ENCODE peak calls at places on chromosome 12, in four cellular contexts. Z is mesendoderm, C is H1, J is H9. M is an unnamed sample.

GRCh38 chr12:122928891-122929538 is 33.1 kb upstream of the VPS37B start:
- DNase-seq in Z (no peak), C (no peak), J (no peak), M (no peak)

GRCh38 chr12:104643921-104644669 is 187.3 kb downstream of the CHST11 start:
- DNase-seq in Z (no peak), C (no peak), J (no peak), M (no peak)

GRCh38 chr12:57476162-57476992 is 3.3 kb downstream of the ARHGAP9 start:
- DNase-seq in Z (no peak), C (peak; percentile 79), J (peak; percentile 64), M (no peak)

GRCh38 chr12:72010365-72010764 is 71.7 kb downstream of the TPH2 start:
- DNase-seq in Z (no peak), C (no peak), J (no peak), M (peak; percentile 54)

GRCh38 chr12:5578775-5579174 is 146.9 kb downstream of the NTF3 start:
- DNase-seq in Z (no peak), C (no peak), J (no peak), M (no peak)

GRCh38 chr12:38744056-38744455 is 161.3 kb downstream of the CPNE8 start:
- DNase-seq in Z (no peak), C (no peak), J (no peak), M (no peak)

GRCh38 chr12:57767317-57767716 is 439 bp upstream of the CYP27B1 start:
- DNase-seq in Z (no peak), C (no peak), J (no peak), M (no peak)

GRCh38 chr12:117024961-117025480 is 74.2 kb downstream of the TESC start:
- DNase-seq in Z (no peak), C (no peak), J (peak; percentile 23), M (no peak)

GRCh38 chr12:105761075-105761474 is 377.7 kb downstream of the NUAK1 start:
- DNase-seq in Z (no peak), C (no peak), J (no peak), M (no peak)

GRCh38 chr12:47770086-47770726 is 2.8 kb upstream of the SLC48A1 start:
- DNase-seq in Z (no peak), C (no peak), J (no peak), M (peak; percentile 55)

GRCh38 chr12:47307680-47308399 is 228.1 kb upstream of the AMIGO2 start:
- DNase-seq in Z (peak; percentile 85), C (no peak), J (peak; percentile 69), M (peak; percentile 73)

GRCh38 chr12:17591113-17591512 is 498.9 kb downstream of the RERGL start:
- DNase-seq in Z (no peak), C (no peak), J (no peak), M (no peak)

GRCh38 chr12:95874452-95874851 is 15.7 kb downstream of the SNRPF start:
- DNase-seq in Z (peak; percentile 21), C (peak; percentile 56), J (peak; percentile 58), M (no peak)

GRCh38 chr12:50249464-50250229 is 33.7 kb downstream of the LIMA1 start:
- DNase-seq in Z (peak; percentile 26), C (no peak), J (no peak), M (no peak)

GRCh38 chr12:10235761-10236631 is 23.3 kb downstream of the GABARAPL1 start:
- DNase-seq in Z (peak; percentile 65), C (peak; percentile 48), J (no peak), M (peak; percentile 44)

GRCh38 chr12:46354111-46354798 is 18.3 kb downstream of the SLC38A2 start:
- DNase-seq in Z (no peak), C (no peak), J (no peak), M (no peak)

GRCh38 chr12:92624236-92624635 is 78.6 kb upstream of the PLEKHG7 start:
- DNase-seq in Z (no peak), C (no peak), J (no peak), M (peak; percentile 77)

GRCh38 chr12:112419269-112420133 is 754 bp downstream of the PTPN11 start:
- DNase-seq in Z (peak; percentile 92), C (no peak), J (peak; percentile 73), M (peak; percentile 82)

GRCh38 chr12:1936406-1937320 is 18.2 kb upstream of the CACNA2D4 start:
- DNase-seq in Z (no peak), C (peak; percentile 36), J (peak; percentile 22), M (peak; percentile 82)

DNA sequence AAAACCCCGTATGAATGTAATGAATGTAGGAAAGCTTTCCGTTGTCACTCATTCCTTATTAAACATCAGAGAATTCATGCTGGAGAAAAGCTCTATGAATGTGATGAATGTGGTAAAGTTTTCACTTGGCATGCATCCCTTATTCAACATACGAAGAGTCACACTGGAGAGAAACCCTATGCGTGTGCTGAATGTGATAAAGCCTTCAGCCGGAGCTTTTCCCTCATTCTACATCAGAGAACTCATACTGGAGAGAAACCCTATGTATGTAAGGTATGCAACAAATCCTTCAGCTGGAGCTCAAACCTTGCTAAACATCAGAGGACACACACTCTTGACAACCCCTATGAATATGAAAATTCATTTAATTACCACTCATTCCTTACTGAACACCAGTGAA is 23.8 kb downstream of the ZNF891 start:
- DNase-seq in Z (peak; percentile 52), C (no peak), J (no peak), M (no peak)
- H3K56ac ChIP-seq in Z (no peak overlapping the region), C (no peak overlapping the region), J (no peak overlapping the region), M (no peak overlapping the region)

GRCh38 chr12:107669946-107670345 is 15.7 kb upstream of the PWP1 start:
- DNase-seq in Z (no peak), C (no peak), J (no peak), M (no peak)
- H3K56ac ChIP-seq in Z (no peak overlapping the region), C (no peak overlapping the region), J (no peak overlapping the region), M (no peak overlapping the region)

GRCh38 chr12:108812324-108812723 is 45.1 kb downstream of the SSH1 start:
- DNase-seq in Z (no peak), C (no peak), J (no peak), M (no peak)
- H3K56ac ChIP-seq in Z (no peak overlapping the region), C (no peak overlapping the region), J (no peak overlapping the region), M (no peak overlapping the region)

DNA sequence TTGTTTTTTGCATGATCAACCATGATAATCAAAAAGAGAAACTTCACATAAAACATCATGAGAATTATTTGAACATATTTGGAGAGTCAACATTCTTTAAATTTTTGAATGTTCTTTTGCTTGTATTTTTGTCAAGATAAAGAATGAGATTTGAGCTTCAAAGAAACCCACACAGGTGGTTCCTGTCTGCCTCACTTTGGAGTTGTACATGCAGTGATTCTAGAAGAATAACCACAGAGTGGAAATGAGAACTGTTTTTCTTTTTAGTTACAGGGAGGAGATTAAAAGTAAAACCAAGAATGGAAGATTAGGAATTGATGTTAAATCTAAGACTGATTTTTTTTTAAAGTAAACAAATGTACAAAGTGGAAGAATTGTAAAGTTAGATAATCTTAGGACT is 2.3 kb upstream of the ZNF705A start:
- DNase-seq in Z (no peak), C (no peak), J (no peak), M (peak; percentile 50)
- H3K56ac ChIP-seq in Z (no peak overlapping the region), C (no peak overlapping the region), J (no peak overlapping the region), M (no peak overlapping the region)

M was measured in IMR-90.